ENCODE peak calls at places on chromosome 11, in six cellular contexts. H, C, G, V, Q and J are unnamed samples.

GRCh38 chr11:64834723-64835615 is 9.5 kb downstream of the CDC42BPG start:
- DNase-seq in H (no peak), G (no peak), V (no peak), C (no peak), Q (no peak), J (no peak)

GRCh38 chr11:129881570-129882170 is 13.7 kb downstream of the NFRKB start:
- DNase-seq in Q (peak; percentile 50), V (no peak), H (no peak), G (peak; percentile 30), C (peak; percentile 56), J (peak; percentile 27)

GRCh38 chr11:2301631-2302272 is at the start of the genes C11orf21 and TSPAN32:
- DNase-seq in V (no peak), H (no peak), Q (no peak), C (peak; percentile 74), G (peak; percentile 27), J (no peak)

GRCh38 chr11:63672934-63673539 is 1.9 kb upstream of the ATL3 start:
- DNase-seq in G (peak; percentile 39), H (no peak), C (no peak), V (no peak), Q (no peak), J (no peak)

GRCh38 chr11:1555713-1556153 is 16.3 kb downstream of the DUSP8 start:
- DNase-seq in V (no peak), C (no peak), Q (no peak), H (no peak), G (no peak), J (no peak)

GRCh38 chr11:44067266-44067665 is 1.2 kb downstream of the ACCS start:
- DNase-seq in V (no peak), H (no peak), C (no peak), G (no peak), Q (no peak), J (no peak)

GRCh38 chr11:1565173-1565903 is 6.7 kb downstream of the DUSP8 start:
- DNase-seq in V (no peak), G (no peak), C (no peak), Q (no peak), H (no peak), J (peak; percentile 23)

GRCh38 chr11:10930224-10930960 is 72.5 kb upstream of the ZBED5 start:
- DNase-seq in C (no peak), H (no peak), V (no peak), G (no peak), Q (no peak), J (no peak)

GRCh38 chr11:114399490-114399889 is 821 bp downstream of the C11orf71 start:
- DNase-seq in C (no peak), G (peak; percentile 8), Q (no peak), H (no peak), V (peak; percentile 7), J (no peak)

GRCh38 chr11:12667646-12668045 is 6.6 kb upstream of the TEAD1 start:
- DNase-seq in Q (no peak), G (no peak), H (no peak), V (no peak), C (no peak), J (no peak)

GRCh38 chr11:69461272-69461962 is 20.0 kb upstream of the LINC01488 start:
- DNase-seq in Q (no peak), C (no peak), H (no peak), G (no peak), V (no peak), J (no peak)

GRCh38 chr11:2804189-2804588 is 81.4 kb downstream of the CDKN1C start:
- DNase-seq in G (no peak), V (no peak), H (no peak), Q (no peak), C (no peak), J (no peak)

GRCh38 chr11:128603752-128604472 is 16.6 kb upstream of the ETS1 start:
- DNase-seq in H (no peak), C (no peak), G (no peak), Q (no peak), V (peak; percentile 44), J (no peak)

GRCh38 chr11:119323532-119324033 is 6.7 kb upstream of the MCAM start:
- DNase-seq in H (no peak), C (peak; percentile 56), V (peak; percentile 37), Q (no peak), G (peak; percentile 46), J (peak; percentile 31)

GRCh38 chr11:131615611-131616010 is 245.2 kb downstream of the NTM start:
- DNase-seq in G (no peak), Q (no peak), V (no peak), C (no peak), H (no peak), J (no peak)

GRCh38 chr11:19829109-19829790 is 116.6 kb downstream of the NAV2 start:
- DNase-seq in V (no peak), C (no peak), Q (no peak), H (no peak), G (no peak), J (no peak)

GRCh38 chr11:561148-562003 is 606 bp downstream of the RASSF7 start:
- DNase-seq in H (no peak), G (peak; percentile 87), C (peak; percentile 51), V (no peak), Q (no peak), J (no peak)

DNA sequence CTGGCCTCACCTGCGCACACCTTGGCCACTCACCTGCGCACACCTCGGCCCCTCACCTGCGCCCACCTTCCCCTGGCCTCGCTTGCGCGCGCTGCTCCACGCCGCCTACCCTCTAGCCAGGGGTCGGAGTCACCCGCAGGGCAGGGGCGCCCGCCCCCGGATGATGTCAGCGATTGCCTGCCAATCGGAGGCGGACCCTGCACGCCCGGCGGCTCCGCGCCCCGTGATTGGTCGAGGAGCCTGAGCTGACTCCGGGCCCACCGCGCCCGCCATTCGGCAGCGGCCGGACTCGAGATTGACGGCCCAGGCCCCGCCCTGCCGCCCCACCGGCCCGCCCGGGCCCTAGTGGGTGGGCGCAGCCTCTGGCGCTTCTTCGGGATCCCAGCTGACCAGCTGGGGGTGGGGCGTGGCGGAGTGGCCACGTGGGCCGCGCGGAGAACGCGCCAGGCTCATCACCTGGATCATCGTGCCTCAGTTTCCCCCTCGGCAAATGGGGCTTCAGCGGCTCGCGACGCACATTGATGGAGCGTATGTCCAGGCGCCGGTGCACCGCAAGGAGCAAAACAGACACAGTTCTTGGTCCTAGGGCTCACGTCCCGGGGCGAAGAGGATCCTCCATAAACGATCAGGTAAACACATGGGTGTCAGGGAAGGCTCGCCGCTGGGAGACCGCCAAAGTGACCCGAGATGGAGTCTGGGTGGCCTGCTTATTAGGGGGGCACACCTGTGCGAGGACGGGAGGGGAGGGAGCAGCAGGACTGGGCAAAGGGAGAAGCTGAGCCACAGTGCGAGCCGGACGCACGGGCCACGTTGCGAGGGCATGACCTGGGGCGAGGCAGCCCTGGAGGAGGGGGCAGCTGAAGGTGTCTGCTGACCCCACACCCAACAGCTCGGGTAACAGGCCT is at the start of gene DHCR7:
- DNase-seq in Q (peak; percentile 98), H (peak; percentile 86), V (peak; percentile 76), C (peak; percentile 97), G (peak; percentile 90), J (peak; percentile 98)
- TF ChIP-seq POLR2A in Q (no peak), H (no peak), V (peak; percentile 89), C (peak; percentile 79), G (no peak), J (peak; percentile 66)

GRCh38 chr11:61545921-61546320 is 35.0 kb downstream of the SYT7 start:
- DNase-seq in Q (no peak), G (no peak), C (no peak), H (no peak), V (no peak), J (no peak)

GRCh38 chr11:61546663-61547062 is 34.2 kb downstream of the SYT7 start:
- DNase-seq in H (no peak), V (no peak), Q (no peak), G (no peak), C (no peak), J (no peak)

GRCh38 chr11:61543606-61544306 is 35.2 kb downstream of the LRRC10B start:
- DNase-seq in G (peak; percentile 30), Q (no peak), C (no peak), H (no peak), V (no peak), J (no peak)

GRCh38 chr11:61544466-61544865 is 35.9 kb downstream of the LRRC10B start:
- DNase-seq in V (no peak), G (no peak), H (no peak), C (no peak), Q (no peak), J (no peak)

GRCh38 chr11:61545341-61545740 is 35.5 kb downstream of the SYT7 start:
- DNase-seq in H (no peak), G (no peak), Q (peak; percentile 69), V (no peak), C (peak; percentile 74), J (peak; percentile 50)
- TF ChIP-seq TAF1 in H (no peak), G (no peak), Q (no peak), V (no peak), C (no peak), J (no peak)

DNA sequence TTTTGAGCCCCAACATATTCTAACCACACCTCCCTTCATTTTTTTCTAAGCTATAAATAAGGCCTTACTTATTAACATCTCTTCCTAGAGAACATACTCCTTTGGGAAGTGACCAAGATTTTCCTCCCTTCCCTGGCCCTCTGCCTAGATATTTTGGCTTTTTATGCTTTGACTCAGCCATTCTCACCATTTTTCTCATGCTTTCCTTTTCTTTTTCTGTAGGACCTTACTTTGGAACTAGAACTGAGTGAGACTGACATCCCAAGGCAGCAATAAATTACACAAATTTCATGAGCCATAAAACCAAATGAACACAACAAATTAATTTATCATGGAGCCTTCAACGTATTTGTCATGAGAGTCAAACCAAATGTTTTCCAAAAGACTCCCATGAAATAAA is 142.7 kb upstream of the CTSC start:
- DNase-seq in H (no peak), Q (no peak), C (no peak), V (no peak), G (no peak), J (no peak)
- TF ChIP-seq POLR2AphosphoS5 in H (no peak), Q (no peak), C (no peak), V (no peak), G (no peak), J (no peak)

GRCh38 chr11:6612008-6612815 is at the start of gene TAF10:
- DNase-seq in H (no peak), C (peak; percentile 93), V (peak; percentile 77), G (peak; percentile 87), Q (peak; percentile 88), J (peak; percentile 82)
- TF ChIP-seq POLR2A in H (peak; percentile 92), C (peak; percentile 96), V (peak; percentile 96), G (peak; percentile 99), Q (peak; percentile 91), J (peak; percentile 95)

DNA sequence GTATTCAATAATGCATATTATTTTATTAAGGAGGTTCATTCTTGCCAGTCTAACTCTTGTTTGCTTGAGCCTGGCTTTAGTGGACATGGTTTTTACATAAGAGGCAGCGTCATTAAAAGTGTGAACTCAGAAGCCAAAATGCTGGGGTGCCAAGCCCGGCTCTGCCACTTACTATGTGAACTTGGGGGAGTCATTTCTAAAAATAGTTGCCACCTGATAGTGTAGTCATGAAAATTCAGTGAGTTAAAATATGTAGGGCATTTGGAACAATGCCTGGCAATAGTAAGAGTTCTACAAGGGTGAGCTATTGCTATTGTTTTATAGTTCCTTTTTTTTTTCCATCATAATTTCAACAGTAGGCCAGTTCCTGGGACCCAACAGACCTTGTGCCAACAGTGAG is 49.9 kb downstream of the TENM4 start:
- DNase-seq in G (no peak), V (no peak), C (no peak), Q (no peak), H (no peak), J (no peak)
- TF ChIP-seq TAF1 in G (no peak), V (no peak), C (no peak), Q (no peak), H (no peak), J (no peak)

GRCh38 chr11:67583319-67584204 is at the start of gene GSTP1:
- DNase-seq in G (no peak), C (peak; percentile 94), H (peak; percentile 82), Q (peak; percentile 76), V (no peak), J (peak; percentile 79)
- TF ChIP-seq POLR2AphosphoS5 in G (no peak), C (peak; percentile 89), H (peak; percentile 95), Q (peak; percentile 95), V (peak; percentile 96), J (peak; percentile 96)